ENCODE peak calls at places on chromosome 19, in seven cellular contexts. S, B, H, A, Q, T and O are unnamed samples.

GRCh38 chr19:38093587-38093986 is 130.4 kb downstream of the DPF1 start:
- DNase-seq in T (no peak), Q (no peak), S (no peak), H (no peak), B (no peak), A (no peak), O (no peak)

GRCh38 chr19:15294591-15294990 is 37.7 kb downstream of the BRD4 start:
- DNase-seq in H (no peak), Q (no peak), T (no peak), B (no peak), S (no peak), A (no peak), O (no peak)

GRCh38 chr19:35797663-35798062 is 15.0 kb downstream of the PRODH2 start:
- DNase-seq in B (peak), Q (no peak), A (no peak), S (no peak), T (no peak), H (no peak), O (peak)

GRCh38 chr19:8004723-8005513 is 523 bp downstream of the ELAVL1 start:
- DNase-seq in T (no peak), Q (no peak), B (no peak), H (peak), A (no peak), S (peak), O (peak)

GRCh38 chr19:51142119-51142518 is at the start of gene SIGLEC7:
- DNase-seq in H (no peak), S (no peak), A (no peak), B (no peak), T (no peak), Q (no peak), O (no peak)

GRCh38 chr19:50861025-50861424 is 6.3 kb downstream of the KLK3 start:
- DNase-seq in H (no peak), T (no peak), Q (no peak), S (no peak), B (no peak), A (no peak), O (no peak)

GRCh38 chr19:33208904-33209843 is 15.0 kb downstream of the LRP3 start:
- DNase-seq in H (no peak), Q (no peak), S (no peak), T (no peak), B (no peak), A (no peak), O (no peak)

GRCh38 chr19:16590876-16591802 is 18.9 kb upstream of the SLC35E1 start:
- DNase-seq in T (no peak), H (no peak), S (no peak), A (no peak), B (no peak), Q (no peak), O (no peak)

GRCh38 chr19:39398297-39398864 is 7.2 kb downstream of the MED29 start:
- DNase-seq in S (peak), A (no peak), B (no peak), H (peak), T (peak), Q (no peak), O (no peak)

GRCh38 chr19:15297416-15298224 is 34.7 kb downstream of the BRD4 start:
- DNase-seq in H (peak), B (no peak), A (no peak), T (peak), Q (no peak), S (peak), O (peak)

GRCh38 chr19:13902993-13903555 is 2.8 kb downstream of the BRME1 start:
- DNase-seq in Q (no peak), T (peak), H (peak), B (no peak), A (no peak), S (no peak), O (peak)

GRCh38 chr19:18274303-18274775 is at the start of gene IQCN:
- DNase-seq in T (peak), B (peak), H (peak), Q (no peak), S (no peak), A (no peak), O (peak)

GRCh38 chr19:31354919-31355318 is 5.7 kb upstream of the TSHZ3 start:
- DNase-seq in A (no peak), T (no peak), H (no peak), B (no peak), S (no peak), Q (no peak), O (no peak)

GRCh38 chr19:35975608-35976214 is 19.3 kb upstream of the SDHAF1 start:
- DNase-seq in T (no peak), Q (no peak), S (peak), B (no peak), A (peak), H (peak), O (peak)

GRCh38 chr19:31518216-31518615 is 169.0 kb upstream of the TSHZ3 start:
- DNase-seq in Q (no peak), A (no peak), H (no peak), T (peak), S (no peak), B (no peak), O (peak)

GRCh38 chr19:27742041-27742440 is 1470.9 kb downstream of the UQCRFS1 start:
- DNase-seq in T (no peak), S (no peak), Q (no peak), H (no peak), A (no peak), B (no peak), O (no peak)

GRCh38 chr19:1672038-1672768 is 19.8 kb upstream of the TCF3 start:
- DNase-seq in H (peak), B (peak), A (no peak), Q (no peak), S (peak), T (no peak), O (no peak)

GRCh38 chr19:40927567-40927966 is 45.5 kb upstream of the CYP2A7 start:
- DNase-seq in A (no peak), T (no peak), S (no peak), H (no peak), B (no peak), Q (no peak), O (no peak)

GRCh38 chr19:30046522-30046921 is 104.5 kb downstream of the URI1 start:
- DNase-seq in A (no peak), H (no peak), B (no peak), T (no peak), Q (no peak), S (peak), O (peak)

GRCh38 chr19:35162471-35163326 is 8.2 kb downstream of the FXYD5 start:
- DNase-seq in B (no peak), A (no peak), H (no peak), Q (no peak), T (peak), S (no peak), O (peak)

GRCh38 chr19:19452241-19453128 is 47.0 kb downstream of the GATAD2A start:
- DNase-seq in T (no peak), A (no peak), S (no peak), B (no peak), H (no peak), Q (no peak), O (no peak)

GRCh38 chr19:7734220-7735203 is 2.6 kb upstream of the CLEC4G start:
- DNase-seq in B (no peak), Q (no peak), A (no peak), H (peak), S (no peak), T (no peak), O (no peak)

GRCh38 chr19:41353466-41354342 is at the start of gene TGFB1:
- DNase-seq in B (peak), Q (no peak), H (peak), A (peak), S (peak), T (peak), O (peak)

GRCh38 chr19:11699931-11700794 is 38.6 kb downstream of the ZNF823 start:
- DNase-seq in H (peak), B (no peak), Q (no peak), A (no peak), T (no peak), S (peak), O (peak)

GRCh38 chr19:40803857-40804782 is 5.1 kb downstream of the EGLN2 start:
- DNase-seq in Q (no peak), A (no peak), H (no peak), B (peak), T (no peak), S (no peak), O (peak)

GRCh38 chr19:54473071-54473941 is at the start of gene CDC42EP5:
- DNase-seq in T (peak), Q (no peak), B (peak), H (peak), S (peak), A (no peak), O (no peak)

GRCh38 chr19:58154287-58154678 is 3.7 kb upstream of the ZNF329 start:
- DNase-seq in A (no peak), T (peak), Q (no peak), S (peak), H (peak), B (peak), O (peak)

GRCh38 chr19:41298327-41298964 is 11.5 kb upstream of the CCDC97 start:
- DNase-seq in H (peak), Q (no peak), B (no peak), S (peak), T (peak), A (no peak), O (peak)

GRCh38 chr19:8340341-8341096 is 2.5 kb downstream of the KANK3 start:
- DNase-seq in T (no peak), H (peak), A (no peak), B (peak), Q (no peak), S (no peak), O (no peak)

GRCh38 chr19:17796013-17796837 is 1.3 kb downstream of the B3GNT3 start:
- DNase-seq in B (no peak), A (no peak), Q (no peak), S (no peak), T (peak), H (no peak), O (no peak)

GRCh38 chr19:52248256-52248655 is 21.1 kb upstream of the ZNF766 start:
- DNase-seq in T (peak), A (no peak), B (peak), S (peak), H (peak), Q (no peak), O (peak)

GRCh38 chr19:39845621-39846175 is 481 bp downstream of the FBL start:
- DNase-seq in A (no peak), Q (no peak), S (no peak), B (no peak), H (peak), T (no peak), O (peak)

GRCh38 chr19:23075031-23075733 is 41.6 kb upstream of the ZNF730 start:
- DNase-seq in S (peak), Q (peak), B (peak), T (peak), H (peak), A (peak), O (peak)

GRCh38 chr19:19627716-19628498 is at the start of gene LPAR2:
- DNase-seq in S (no peak), T (peak), A (peak), B (peak), H (no peak), Q (no peak), O (peak)

GRCh38 chr19:40278361-40279045 is 6.6 kb downstream of the AKT2 start:
- DNase-seq in A (no peak), S (no peak), T (no peak), H (no peak), B (no peak), Q (no peak), O (no peak)

GRCh38 chr19:35719402-35720162 is 1.8 kb downstream of the KMT2B start:
- DNase-seq in Q (no peak), T (no peak), H (no peak), A (no peak), S (no peak), B (no peak), O (no peak)

DNA sequence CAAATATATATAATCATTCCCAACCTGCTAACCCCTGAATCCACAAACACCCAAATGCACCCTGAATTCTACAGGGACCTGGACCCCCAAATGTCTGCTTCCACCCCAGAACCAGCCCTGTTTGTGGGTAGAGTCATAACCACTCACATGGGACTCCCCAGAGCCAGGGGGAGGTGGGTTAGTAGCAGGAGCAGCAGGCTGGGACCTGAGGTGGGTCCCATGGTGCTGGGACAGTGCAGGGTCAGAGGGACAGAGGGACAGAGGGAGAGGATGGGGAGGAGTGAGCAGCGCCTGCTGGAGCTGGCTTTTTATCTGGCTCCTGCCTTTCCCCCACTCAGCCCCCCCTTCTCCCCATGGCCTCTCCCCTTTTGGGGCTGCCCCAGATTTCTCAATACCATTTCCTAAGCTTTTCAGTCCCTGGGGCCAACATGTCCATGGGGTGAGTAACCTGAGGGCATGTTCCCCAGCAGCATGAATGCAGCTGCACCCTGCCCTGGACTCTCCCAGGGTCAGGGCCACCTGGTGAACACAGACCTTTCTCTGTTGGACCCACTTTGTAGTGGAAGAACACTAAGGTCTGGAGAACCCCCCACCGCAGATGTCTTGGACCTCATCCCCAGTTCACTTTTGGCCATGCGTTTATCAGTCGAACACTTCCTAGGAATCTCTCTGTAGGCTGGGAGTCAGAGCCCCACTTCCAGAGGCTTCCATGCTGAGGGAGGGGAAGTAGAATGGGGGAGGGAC is at the start of gene C3:
- DNase-seq in Q (no peak), H (peak), T (peak), B (no peak), A (no peak), S (peak), O (no peak)
- H2AK5ac ChIP-seq in Q (no peak), H (no peak), T (no peak), B (no peak), A (no peak), S (no peak), O (no peak)

GRCh38 chr19:55529636-55530230 is 7.2 kb downstream of the SBK2 start:
- DNase-seq in H (no peak), Q (no peak), T (no peak), A (no peak), B (no peak), S (no peak), O (no peak)
- H2AK5ac ChIP-seq in H (peak), Q (no peak), T (no peak), A (peak), B (no peak), S (no peak), O (no peak)

DNA sequence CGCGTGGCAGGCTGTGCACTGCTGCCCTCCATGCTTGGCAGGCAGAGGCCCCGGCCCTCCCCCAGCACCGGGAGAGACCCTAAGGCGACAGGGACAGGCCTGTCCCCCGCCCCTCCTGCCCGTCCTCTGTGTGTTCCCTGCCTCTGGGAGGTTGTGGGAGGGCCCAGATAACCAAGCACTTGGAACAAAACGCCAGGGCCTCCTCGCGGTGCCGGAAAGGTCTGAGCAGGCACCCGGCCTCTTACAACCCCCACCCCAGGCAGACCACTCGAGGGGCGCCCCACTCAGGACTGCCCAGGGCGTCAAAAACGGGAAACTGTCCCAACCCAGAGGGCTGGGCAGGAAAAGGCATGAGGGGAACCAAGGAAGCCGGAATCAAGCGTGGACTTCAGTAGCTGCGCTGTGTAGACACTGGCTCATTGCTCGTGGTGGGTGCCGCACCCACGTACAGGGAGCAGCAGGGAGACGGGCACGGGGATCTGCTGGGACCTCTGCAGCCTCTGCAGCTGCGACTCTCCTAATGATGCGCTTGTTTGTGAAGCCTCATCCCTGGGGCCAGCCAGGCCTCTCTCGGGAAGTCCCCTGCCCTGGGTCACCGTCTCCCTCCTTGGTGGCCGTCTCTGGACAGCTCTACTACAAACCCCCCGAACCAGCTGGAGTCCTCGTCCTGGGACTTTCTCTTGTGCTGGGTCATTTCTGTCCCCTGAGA is 20.0 kb downstream of the GNA11 start:
- DNase-seq in B (no peak), H (no peak), T (no peak), Q (no peak), A (no peak), S (no peak), O (no peak)
- H2AK5ac ChIP-seq in B (no peak), H (peak), T (no peak), Q (no peak), A (no peak), S (no peak), O (no peak)

GRCh38 chr19:48950830-48951519 is 3.7 kb upstream of the BAX start:
- DNase-seq in A (no peak), Q (no peak), T (no peak), B (no peak), S (no peak), H (peak), O (no peak)
- H2AK5ac ChIP-seq in A (no peak), Q (no peak), T (no peak), B (no peak), S (no peak), H (no peak), O (no peak)

DNA sequence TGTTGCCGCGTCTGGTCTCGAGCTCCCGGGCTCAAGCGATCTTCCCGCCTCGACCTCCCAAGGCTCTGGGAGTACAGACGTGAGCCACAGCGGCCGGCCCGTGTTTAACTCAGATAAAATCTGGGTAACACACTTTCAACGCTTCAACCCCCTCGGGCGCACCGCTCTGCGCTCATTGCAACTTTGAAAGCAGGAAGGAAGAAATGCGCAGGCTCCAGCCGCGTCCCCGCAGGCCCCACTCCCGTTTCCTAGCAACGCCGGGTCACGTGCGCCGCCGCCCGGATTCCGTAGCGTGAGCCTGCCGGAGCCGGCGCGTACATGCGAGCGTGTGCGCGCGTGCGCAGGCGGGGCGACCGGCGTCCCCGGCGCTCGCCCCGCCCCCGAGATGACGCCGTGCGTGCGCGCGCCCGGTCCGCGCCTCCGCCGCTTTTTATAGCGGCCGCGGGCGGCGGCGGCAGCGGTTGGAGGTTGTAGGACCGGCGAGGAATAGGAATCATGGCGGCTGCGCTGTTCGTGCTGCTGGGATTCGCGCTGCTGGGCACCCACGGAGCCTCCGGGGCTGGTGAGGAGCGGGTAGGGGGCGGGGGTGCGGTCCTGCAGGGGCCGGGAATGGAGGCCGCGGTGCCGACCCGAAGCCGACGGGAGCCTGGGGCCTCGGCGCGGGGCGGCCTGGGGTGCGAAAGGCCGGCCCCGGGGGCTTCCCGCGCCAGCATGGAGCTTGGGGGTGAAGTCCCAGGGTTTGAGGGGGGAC is at the start of gene BSG:
- DNase-seq in S (peak), T (peak), Q (peak), A (peak), H (peak), B (peak), O (peak)
- H2AK5ac ChIP-seq in S (peak), T (peak), Q (no peak), A (peak), H (peak), B (no peak), O (peak)

GRCh38 chr19:46018729-46019251 is 4.1 kb downstream of the PGLYRP1 start:
- DNase-seq in Q (no peak), S (no peak), H (no peak), A (no peak), T (no peak), B (no peak), O (no peak)
- H2AK5ac ChIP-seq in Q (no peak), S (no peak), H (no peak), A (no peak), T (no peak), B (no peak), O (no peak)

GRCh38 chr19:5457709-5458108 is 2.5 kb downstream of the ZNRF4 start:
- DNase-seq in B (no peak), Q (no peak), S (no peak), T (no peak), H (no peak), A (no peak), O (peak)

GRCh38 chr19:5455367-5456129 is at the start of gene ZNRF4:
- DNase-seq in S (no peak), A (no peak), T (no peak), H (no peak), B (no peak), Q (no peak), O (no peak)

GRCh38 chr19:5454743-5455142 is 474 bp upstream of the ZNRF4 start:
- DNase-seq in H (no peak), S (no peak), B (no peak), A (no peak), T (no peak), Q (no peak), O (no peak)

GRCh38 chr19:5456836-5457200 is 1.6 kb downstream of the ZNRF4 start:
- DNase-seq in T (no peak), Q (no peak), S (no peak), B (no peak), A (no peak), H (no peak), O (no peak)

GRCh38 chr19:5456130-5456835 is 1.1 kb downstream of the ZNRF4 start:
- DNase-seq in T (no peak), A (no peak), B (no peak), H (no peak), Q (no peak), S (no peak), O (no peak)
- H2AK5ac ChIP-seq in T (no peak), A (peak), B (no peak), H (no peak), Q (no peak), S (no peak), O (no peak)